ENCODE peak calls at places on chromosomes 7 and 10, in eight cellular contexts. Z is GM23338, T is HFF-Myc, U is MV-4-11, O is NCI-H345, Q is MCF 10A, W is M059J, H is fibroblast of the aortic adventitia. B is an unnamed sample.

GRCh38 chr7:157692156-157693011 is 355.6 kb downstream of the DNAJB6 start:
- DNase-seq in Z (no peak), T (no peak), U (no peak), O (no peak), Q (no peak), W (no peak), H (no peak), B (no peak)

GRCh38 chr10:44379907-44380306 is 5.0 kb downstream of the CXCL12 start:
- DNase-seq in Z (no peak), T (no peak), U (no peak), O (no peak), Q (no peak), W (no peak), H (no peak), B (no peak)

GRCh38 chr10:71217266-71218045 is 5.1 kb downstream of the UNC5B start:
- DNase-seq in Z (peak), T (no peak), U (no peak), O (peak), Q (peak), W (no peak), H (no peak), B (peak)

GRCh38 chr7:79281406-79281805 is 172.1 kb downstream of the MAGI2 start:
- DNase-seq in Z (no peak), T (no peak), U (no peak), O (no peak), Q (no peak), W (no peak), H (peak), B (peak)

GRCh38 chr7:27235387-27236052 is 7.1 kb upstream of the EVX1 start:
- DNase-seq in Z (peak), T (no peak), U (peak), O (peak), Q (peak), W (peak), H (no peak), B (peak)

GRCh38 chr10:99875473-99875872 is 93.0 kb downstream of the ABCC2 start:
- DNase-seq in Z (no peak), T (no peak), U (no peak), O (no peak), Q (no peak), W (peak), H (no peak), B (no peak)

GRCh38 chr7:3564231-3564630 is 263.2 kb downstream of the SDK1 start:
- DNase-seq in Z (no peak), T (no peak), U (no peak), O (no peak), Q (no peak), W (no peak), H (no peak), B (no peak)

GRCh38 chr10:113052076-113052830 is 102.2 kb downstream of the TCF7L2 start:
- DNase-seq in Z (no peak), T (no peak), U (peak), O (no peak), Q (peak), W (no peak), H (peak), B (peak)

GRCh38 chr7:92810242-92810611 is 26.1 kb downstream of the CDK6 start:
- DNase-seq in Z (no peak), T (no peak), U (peak), O (no peak), Q (no peak), W (peak), H (no peak), B (no peak)

GRCh38 chr10:99814143-99814542 is 31.7 kb downstream of the ABCC2 start:
- DNase-seq in Z (no peak), T (no peak), U (no peak), O (no peak), Q (no peak), W (no peak), H (no peak), B (no peak)

GRCh38 chr10:48683893-48684292 is 780 bp upstream of the WDFY4 start:
- DNase-seq in Z (no peak), T (no peak), U (no peak), O (peak), Q (no peak), W (no peak), H (no peak), B (no peak)

GRCh38 chr7:151081170-151082101 is 827 bp upstream of the FASTK start:
- DNase-seq in Z (no peak), T (no peak), U (no peak), O (no peak), Q (peak), W (peak), H (no peak), B (no peak)

GRCh38 chr7:87354749-87355148 is 9.3 kb downstream of the CROT start:
- DNase-seq in Z (peak), T (peak), U (no peak), O (peak), Q (peak), W (peak), H (peak), B (peak)

GRCh38 chr10:22324893-22325271 is 4.0 kb downstream of the BMI1 start:
- DNase-seq in Z (no peak), T (no peak), U (no peak), O (no peak), Q (no peak), W (no peak), H (no peak), B (no peak)

GRCh38 chr7:27183682-27184341 is 1.2 kb downstream of the HOXA11 start:
- DNase-seq in Z (no peak), T (no peak), U (no peak), O (no peak), Q (no peak), W (peak), H (no peak), B (peak)

GRCh38 chr10:11529276-11529675 is 82.2 kb downstream of the USP6NL start:
- DNase-seq in Z (no peak), T (no peak), U (no peak), O (no peak), Q (no peak), W (no peak), H (no peak), B (no peak)

GRCh38 chr10:34759837-34760215 is 55.3 kb downstream of the PARD3 start:
- DNase-seq in Z (no peak), T (no peak), U (no peak), O (no peak), Q (no peak), W (no peak), H (no peak), B (no peak)

GRCh38 chr10:76071638-76072317 is 640.4 kb downstream of the LRMDA start:
- DNase-seq in Z (no peak), T (no peak), U (peak), O (no peak), Q (no peak), W (peak), H (peak), B (peak)

GRCh38 chr7:137342340-137342739 is 1.2 kb downstream of the PTN start:
- DNase-seq in Z (no peak), T (no peak), U (no peak), O (no peak), Q (no peak), W (peak), H (peak), B (no peak)

GRCh38 chr10:98041352-98042043 is 11.1 kb upstream of the CRTAC1 start:
- DNase-seq in Z (peak), T (peak), U (peak), O (peak), Q (peak), W (peak), H (peak), B (peak)

GRCh38 chr7:44767912-44768662 is 19.4 kb downstream of the ZMIZ2 start:
- DNase-seq in Z (no peak), T (no peak), U (no peak), O (peak), Q (no peak), W (no peak), H (peak), B (peak)

GRCh38 chr7:29204491-29205281 is 10.1 kb downstream of the CHN2 start:
- DNase-seq in Z (peak), T (no peak), U (peak), O (no peak), Q (no peak), W (no peak), H (no peak), B (no peak)

GRCh38 chr10:45198596-45199379 is 116.6 kb downstream of the OR13A1 start:
- DNase-seq in Z (peak), T (no peak), U (no peak), O (no peak), Q (no peak), W (no peak), H (no peak), B (no peak)

GRCh38 chr7:81462672-81463071 is 307.2 kb downstream of the HGF start:
- DNase-seq in Z (no peak), T (no peak), U (no peak), O (no peak), Q (peak), W (peak), H (peak), B (peak)

GRCh38 chr7:133822816-133823552 is 304.2 kb upstream of the LRGUK start:
- DNase-seq in Z (no peak), T (no peak), U (no peak), O (no peak), Q (no peak), W (no peak), H (no peak), B (no peak)

GRCh38 chr7:134899729-134900128 is 86.6 kb upstream of the AGBL3 start:
- DNase-seq in Z (no peak), T (no peak), U (no peak), O (no peak), Q (peak), W (peak), H (peak), B (peak)

GRCh38 chr7:3260425-3260762 is 40.7 kb upstream of the SDK1 start:
- DNase-seq in Z (no peak), T (no peak), U (no peak), O (no peak), Q (no peak), W (peak), H (peak), B (peak)

GRCh38 chr7:30738026-30738915 is 13.7 kb upstream of the INMT start:
- DNase-seq in Z (no peak), T (no peak), U (no peak), O (no peak), Q (no peak), W (no peak), H (no peak), B (no peak)

B was measured in fibroblast of mammary gland.